ENCODE peak calls at places on chromosomes 16 and 17, in four cellular contexts. S is retina, Y is T-helper 2 cell, Z is mesothelial cell of epicardium. Q is an unnamed sample.

GRCh38 chr16:11105038-11105903 is 150.7 kb downstream of the SOCS1 start:
- DNase-seq in S (no peak), Y (peak; percentile 11), Z (no peak), Q (no peak)

GRCh38 chr17:70871180-70871818 is 702.0 kb downstream of the KCNJ2 start:
- DNase-seq in S (no peak), Y (no peak), Z (no peak), Q (no peak)

GRCh38 chr17:7251330-7252175 is at the start of gene CTDNEP1:
- DNase-seq in S (peak; percentile 100), Y (peak; percentile 99), Z (peak; percentile 98), Q (peak; percentile 96)

GRCh38 chr16:56303066-56303705 is 111.9 kb downstream of the GNAO1 start:
- DNase-seq in S (no peak), Y (no peak), Z (no peak), Q (no peak)

GRCh38 chr16:87311387-87311786 is 5.8 kb downstream of the C16orf95 start:
- DNase-seq in S (no peak), Y (no peak), Z (no peak), Q (no peak)

GRCh38 chr17:27489045-27489715 is 32.9 kb downstream of the KSR1 start:
- DNase-seq in S (no peak), Y (no peak), Z (no peak), Q (no peak)

GRCh38 chr17:4903051-4903818 is at the start of gene CHRNE:
- DNase-seq in S (peak; percentile 80), Y (peak; percentile 67), Z (peak; percentile 59), Q (peak; percentile 89)

GRCh38 chr17:83079766-83080616 is 582 bp downstream of the METRNL start:
- DNase-seq in S (no peak), Y (no peak), Z (no peak), Q (peak; percentile 30)

GRCh38 chr16:58098207-58099096 is 30.7 kb downstream of the CFAP20 start:
- DNase-seq in S (peak; percentile 35), Y (no peak), Z (no peak), Q (no peak)

GRCh38 chr17:19309701-19310100 is 52.8 kb downstream of the B9D1 start:
- DNase-seq in S (no peak), Y (no peak), Z (no peak), Q (no peak)

GRCh38 chr16:25084797-25085196 is 26.7 kb upstream of the LCMT1 start:
- DNase-seq in S (no peak), Y (no peak), Z (no peak), Q (no peak)

GRCh38 chr17:40070895-40071719 is 8.3 kb downstream of the THRA start:
- DNase-seq in S (peak; percentile 47), Y (no peak), Z (no peak), Q (no peak)

GRCh38 chr17:10603889-10604288 is 53.2 kb downstream of the MYH3 start:
- DNase-seq in S (no peak), Y (no peak), Z (no peak), Q (no peak)

GRCh38 chr16:66359811-66360608 is 6.5 kb upstream of the CDH5 start:
- DNase-seq in S (no peak), Y (no peak), Z (no peak), Q (no peak)

GRCh38 chr17:40538019-40538935 is 27.0 kb downstream of the CCR7 start:
- DNase-seq in S (no peak), Y (no peak), Z (no peak), Q (no peak)

Q was measured in RPMI8226.